ENCODE peak calls at places on chromosomes 6 and 20, in seven cellular contexts. T is tibial nerve, G is ovary, I is A549, Z is K562, D is transverse colon, H is HepG2. P is an unnamed sample.

GRCh38 chr20:63472862-63473390 is 471 bp upstream of the KCNQ2 start:
- DNase-seq in H (no peak), D (no peak), T (no peak), G (no peak), I (no peak), Z (no peak), P (no peak)

GRCh38 chr6:29953001-29953436 is 10.7 kb downstream of the HLA-A start:
- DNase-seq in Z (no peak), D (no peak), I (peak; percentile 46), H (no peak), T (no peak), G (no peak), P (no peak)

GRCh38 chr6:27059621-27060425 is 187.7 kb upstream of the PRSS16 start:
- DNase-seq in D (peak; percentile 20), Z (no peak), G (no peak), T (no peak), H (peak; percentile 42), I (no peak), P (no peak)

GRCh38 chr20:17966432-17967312 is 1.9 kb downstream of the SNX5 start:
- DNase-seq in Z (no peak), G (no peak), I (peak; percentile 64), H (peak; percentile 67), T (no peak), D (no peak), P (no peak)

GRCh38 chr20:37411408-37412306 is 65.7 kb downstream of the SRC start:
- DNase-seq in Z (no peak), T (no peak), I (no peak), D (no peak), G (no peak), H (no peak), P (no peak)

GRCh38 chr6:150078788-150079187 is 9.9 kb upstream of the ULBP3 start:
- DNase-seq in T (no peak), Z (peak; percentile 26), I (no peak), G (no peak), D (peak; percentile 53), H (no peak), P (no peak)

GRCh38 chr20:50015993-50016770 is 33.4 kb downstream of the SNAI1 start:
- DNase-seq in I (no peak), Z (peak; percentile 65), H (peak; percentile 66), T (no peak), G (no peak), D (no peak), P (peak; percentile 83)

GRCh38 chr6:34152042-34152524 is 6.2 kb upstream of the GRM4 start:
- DNase-seq in G (no peak), H (no peak), D (no peak), I (no peak), Z (no peak), T (no peak), P (peak; percentile 21)

GRCh38 chr6:148240463-148240845 is 102.2 kb upstream of the SASH1 start:
- DNase-seq in G (no peak), H (no peak), I (no peak), T (no peak), Z (no peak), D (no peak), P (no peak)

GRCh38 chr20:37230200-37230599 is 31.4 kb downstream of the GHRH start:
- DNase-seq in G (no peak), Z (no peak), T (no peak), H (no peak), I (no peak), D (no peak), P (no peak)

GRCh38 chr20:60454491-60454890 is 496.3 kb downstream of the CDH26 start:
- DNase-seq in T (no peak), H (no peak), G (no peak), Z (no peak), D (no peak), I (no peak), P (no peak)

GRCh38 chr20:49658508-49658907 is 55.2 kb downstream of the B4GALT5 start:
- DNase-seq in H (no peak), Z (no peak), G (no peak), D (no peak), T (no peak), I (no peak), P (no peak)

GRCh38 chr6:122400121-122400450 is 634 bp downstream of the HSF2 start:
- DNase-seq in G (no peak), T (no peak), D (no peak), H (peak; percentile 4), I (peak; percentile 13), Z (no peak), P (no peak)

GRCh38 chr6:24357336-24358218 is at the start of gene DCDC2:
- DNase-seq in H (peak; percentile 87), Z (no peak), T (no peak), I (peak; percentile 24), G (peak; percentile 20), D (peak; percentile 83), P (peak; percentile 64)
- H3K4me3 ChIP-seq in H (peak within 1 kb of the TSS; percentile 69), Z (peak within 1 kb of the TSS; percentile 10), T (peak within 1 kb of the TSS; percentile 17), I (peak within 1 kb of the TSS; percentile 63), G (peak within 1 kb of the TSS; percentile 32), D (peak within 1 kb of the TSS; percentile 38), P (peak within 1 kb of the TSS; percentile 23)

DNA sequence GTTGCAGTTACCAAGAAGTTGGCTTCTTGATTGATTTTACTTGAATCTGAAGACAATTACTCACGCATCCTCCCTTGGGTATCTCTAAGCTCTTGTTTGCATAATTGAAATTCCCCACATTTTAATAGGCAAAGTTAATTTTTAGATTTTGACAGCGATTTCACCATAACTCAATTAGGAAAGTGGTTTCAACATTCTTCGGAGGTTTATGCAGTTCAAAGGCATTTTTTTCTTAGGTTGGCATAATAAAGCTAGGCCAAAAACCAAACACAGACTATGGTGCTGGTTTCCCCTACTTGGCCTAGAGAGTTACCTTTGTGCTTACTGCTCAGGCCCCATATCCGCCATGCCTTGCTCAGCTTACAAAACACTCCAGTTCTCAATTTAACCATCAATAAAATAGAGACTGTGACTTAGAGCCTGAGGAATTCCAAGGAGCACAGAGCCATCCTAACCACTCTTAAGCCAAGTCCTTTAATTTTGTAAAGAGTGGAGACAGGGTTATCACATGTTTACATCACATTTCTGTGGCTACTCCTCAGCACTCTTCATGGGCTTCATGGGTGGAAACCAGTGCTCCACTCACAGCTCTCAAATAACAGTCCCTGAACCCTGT is 32.1 kb downstream of the LAMA4 start:
- DNase-seq in T (no peak), Z (no peak), H (no peak), D (no peak), I (no peak), G (no peak), P (no peak)
- TF ChIP-seq EP300 in T (no peak), Z (no peak), H (no peak), D (no peak), I (no peak), G (no peak), P (no peak)

GRCh38 chr6:21751608-21752007 is 158.1 kb downstream of the SOX4 start:
- DNase-seq in T (no peak), Z (no peak), I (no peak), G (no peak), H (no peak), D (no peak), P (no peak)
- H3K9me3 ChIP-seq in T (no peaks in the 10 kb centered on the region), Z (no peaks in the 10 kb centered on the region), I (no peaks in the 10 kb centered on the region), G (no peaks in the 10 kb centered on the region), H (no peaks in the 10 kb centered on the region), D (no peaks in the 10 kb centered on the region), P (no peaks in the 10 kb centered on the region)

DNA sequence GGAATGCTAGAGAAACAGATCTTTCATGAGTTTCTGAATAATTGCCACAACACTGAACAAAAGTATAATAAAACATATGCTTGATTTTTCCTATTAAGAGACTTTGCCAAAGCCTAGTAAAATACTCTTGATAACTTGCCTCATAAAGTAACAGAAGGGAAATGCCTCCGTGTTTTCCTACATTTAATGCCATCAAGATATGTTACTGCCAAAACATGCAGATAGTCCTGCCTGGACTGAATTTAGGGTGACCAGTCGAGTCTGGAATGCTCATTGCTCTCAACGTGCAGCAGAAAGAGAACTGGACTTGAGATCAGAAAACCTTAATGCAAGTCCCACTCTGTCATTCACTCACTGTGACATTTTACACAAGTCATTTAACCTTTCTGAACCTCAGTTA is 153.3 kb downstream of the AIG1 start:
- DNase-seq in I (no peak), T (no peak), D (no peak), Z (no peak), H (no peak), G (no peak), P (no peak)
- H3K4me3 ChIP-seq in I (no peak overlapping the region), T (no peak overlapping the region), D (no peak overlapping the region), Z (no peak overlapping the region), H (no peak overlapping the region), G (no peak overlapping the region), P (no peak overlapping the region)

DNA sequence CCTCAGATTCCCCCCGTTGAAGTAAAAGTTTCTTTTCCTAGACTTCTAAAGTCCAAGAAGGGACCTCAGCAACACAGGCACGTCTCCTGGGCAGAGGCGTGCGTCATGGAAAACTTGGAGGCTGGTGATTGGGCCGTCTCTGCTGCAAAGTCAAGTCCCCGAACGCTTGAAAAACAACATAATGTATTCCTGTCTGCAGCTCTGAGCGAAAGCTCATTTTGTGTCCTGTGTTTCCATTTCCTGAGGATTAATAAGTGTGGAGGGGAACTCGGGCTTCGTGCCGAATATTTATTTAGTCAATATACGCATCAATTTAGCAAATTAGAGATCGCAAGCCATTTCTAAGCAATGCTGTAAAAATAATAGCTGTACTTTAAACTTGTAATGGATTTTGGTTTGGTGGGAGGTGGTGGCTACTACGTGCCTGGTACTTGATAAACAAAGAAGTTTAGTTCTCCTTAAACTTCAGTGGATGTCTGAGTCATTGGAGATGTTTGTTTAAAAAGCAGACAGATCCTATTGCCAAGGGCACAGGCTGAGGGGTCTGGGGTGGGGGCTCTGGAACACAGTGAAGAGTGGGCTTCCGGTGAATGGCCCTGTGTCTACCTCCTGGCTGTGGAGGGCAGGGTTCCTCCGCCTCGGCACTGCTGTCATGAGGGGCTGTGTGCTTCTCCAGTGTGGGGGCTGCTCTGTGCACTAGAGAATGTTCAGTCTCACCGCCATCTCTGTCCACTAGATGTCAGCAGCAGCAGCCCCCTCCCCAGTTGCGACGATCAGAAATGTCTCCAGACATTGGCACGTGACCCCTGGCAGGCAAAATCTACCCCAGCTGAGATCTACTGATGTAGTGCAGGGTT is 21.8 kb downstream of the PCK1 start:
- DNase-seq in Z (peak; percentile 40), D (no peak), T (peak; percentile 79), I (no peak), H (peak; percentile 24), G (peak; percentile 59), P (peak; percentile 93)
- TF ChIP-seq EP300 in Z (no peak), D (peak; percentile 35), T (no peak), I (no peak), H (no peak), G (no peak), P (peak; percentile 75)

P was measured in sigmoid colon.